ENCODE peak calls at places on chromosomes 2 and 18, in five cellular contexts. S is IMR-90, C is K562, T is SK-N-SH, D is GM12878. F is an unnamed sample.

GRCh38 chr2:115162454-115163293 is 720.2 kb downstream of the DPP10 start:
- DNase-seq in S (no peak), C (no peak), T (peak), D (no peak), F (no peak)

GRCh38 chr18:45168883-45169585 is 446.2 kb upstream of the SLC14A2 start:
- DNase-seq in S (peak), C (no peak), T (no peak), D (no peak), F (peak)

GRCh38 chr18:34322365-34323289 is 97.9 kb upstream of the NOL4 start:
- DNase-seq in S (peak), C (peak), T (peak), D (peak), F (peak)

GRCh38 chr2:99867690-99868089 is 274.7 kb downstream of the AFF3 start:
- DNase-seq in S (peak), C (peak), T (peak), D (no peak), F (no peak)

GRCh38 chr2:130845507-130846085 is 8.9 kb downstream of the ARHGEF4 start:
- DNase-seq in S (peak), C (no peak), T (no peak), D (no peak), F (no peak)

GRCh38 chr2:118197011-118197695 is 108.9 kb downstream of the INSIG2 start:
- DNase-seq in S (peak), C (peak), T (peak), D (no peak), F (peak)

GRCh38 chr2:178273787-178274360 is 79.6 kb downstream of the OSBPL6 start:
- DNase-seq in S (no peak), C (peak), T (no peak), D (no peak), F (no peak)

GRCh38 chr18:7382631-7383335 is 151.9 kb downstream of the LRRC30 start:
- DNase-seq in S (no peak), C (no peak), T (no peak), D (no peak), F (no peak)

GRCh38 chr2:23627236-23627990 is 242.4 kb downstream of the KLHL29 start:
- DNase-seq in S (no peak), C (no peak), T (no peak), D (no peak), F (no peak)

GRCh38 chr2:186751790-186752189 is 57.9 kb downstream of the FAM171B start:
- DNase-seq in S (no peak), C (no peak), T (no peak), D (peak), F (no peak)

GRCh38 chr2:216539791-216540241 is 41.2 kb downstream of the RPL37A start:
- DNase-seq in S (peak), C (no peak), T (peak), D (peak), F (peak)

GRCh38 chr2:148391324-148391723 is 253.2 kb upstream of the EPC2 start:
- DNase-seq in S (peak), C (no peak), T (no peak), D (no peak), F (no peak)

GRCh38 chr18:75216926-75217303 is 6.3 kb downstream of the TSHZ1 start:
- DNase-seq in S (no peak), C (no peak), T (no peak), D (no peak), F (no peak)
- TF ChIP-seq RCOR1 in S (no peak), C (no peak), T (no peak), D (no peak), F (no peak)

GRCh38 chr2:193101591-193101990 is 906.9 kb upstream of the TMEFF2 start:
- DNase-seq in S (no peak), C (no peak), T (no peak), D (no peak), F (no peak)

DNA sequence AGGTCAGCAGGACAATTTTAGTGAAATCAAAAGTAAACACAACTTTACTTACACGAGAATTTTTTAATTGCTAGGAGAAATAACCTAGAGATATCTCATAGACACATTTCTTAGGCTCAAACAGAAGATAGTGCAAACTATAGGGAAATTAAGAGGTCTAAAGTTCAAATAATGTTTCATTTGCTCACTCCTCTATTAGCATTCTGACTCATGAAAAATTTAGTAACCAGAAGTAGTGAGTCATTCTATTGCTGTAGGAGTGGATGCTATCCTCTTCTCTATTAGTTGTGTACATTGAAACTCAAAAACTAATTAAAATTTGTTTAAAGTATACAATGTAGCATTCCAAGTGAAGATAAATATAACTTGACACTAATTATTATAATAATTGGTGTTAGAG is 908.3 kb upstream of the TMEFF2 start:
- DNase-seq in S (no peak), C (no peak), T (no peak), D (no peak), F (peak)
- TF ChIP-seq RCOR1 in S (no peak), C (no peak), T (no peak), D (no peak), F (no peak)

DNA sequence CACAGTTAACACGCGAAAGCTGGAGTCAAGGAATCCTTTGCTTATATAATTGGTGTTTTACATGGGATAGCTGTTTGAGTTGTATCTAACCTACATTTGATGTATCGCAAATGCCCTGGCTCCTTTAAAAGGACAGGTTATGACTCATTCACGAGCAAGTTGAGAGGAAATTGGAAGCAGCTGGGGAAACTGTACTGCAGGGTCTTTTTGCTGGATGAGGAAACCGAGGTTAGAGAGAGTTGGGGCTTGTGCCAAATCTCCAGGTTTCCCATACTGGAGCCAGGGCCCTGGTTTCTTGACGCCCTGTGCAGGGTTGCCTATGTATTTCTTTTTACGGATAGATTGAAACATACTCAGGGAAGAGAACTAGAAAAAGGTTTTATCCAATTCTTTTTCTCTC is 60.0 kb upstream of the SPTBN1 start:
- DNase-seq in S (peak), C (no peak), T (no peak), D (no peak), F (no peak)
- TF ChIP-seq RCOR1 in S (no peak), C (no peak), T (no peak), D (no peak), F (no peak)

GRCh38 chr2:183079335-183079775 is 808 bp downstream of the DUSP19 start:
- DNase-seq in S (no peak), C (peak), T (no peak), D (no peak), F (no peak)

GRCh38 chr2:183078163-183078466 is 432 bp upstream of the DUSP19 start:
- DNase-seq in S (no peak), C (no peak), T (peak), D (no peak), F (no peak)

GRCh38 chr2:183078467-183079334 is at the start of gene DUSP19:
- DNase-seq in S (peak), C (peak), T (peak), D (peak), F (peak)

DNA sequence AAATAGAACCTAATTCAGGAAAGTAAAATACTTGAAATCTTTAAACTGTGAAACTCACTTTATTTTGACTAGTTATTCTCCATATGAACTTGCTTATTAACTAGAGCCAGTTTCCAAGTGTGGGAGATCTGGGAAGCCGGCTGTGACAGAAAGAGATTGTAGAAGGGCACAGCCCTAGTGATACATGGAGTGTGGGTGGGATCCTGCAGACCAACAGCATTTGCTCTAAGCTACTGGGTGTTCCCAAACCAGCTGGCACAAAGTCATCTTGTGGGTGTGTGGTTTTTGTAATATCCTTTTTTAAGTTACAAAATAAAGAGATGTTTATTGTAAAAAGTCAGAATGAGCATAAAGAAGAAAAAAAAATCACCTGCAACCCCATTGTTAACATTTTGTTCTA is 3.4 kb downstream of the DUSP19 start:
- DNase-seq in S (peak), C (no peak), T (no peak), D (no peak), F (no peak)
- TF ChIP-seq RCOR1 in S (no peak), C (no peak), T (no peak), D (no peak), F (no peak)

GRCh38 chr2:124066776-124067175 is 41.7 kb downstream of the CNTNAP5 start:
- DNase-seq in S (no peak), C (no peak), T (no peak), D (no peak), F (no peak)
- TF ChIP-seq RCOR1 in S (no peak), C (no peak), T (no peak), D (no peak), F (no peak)

DNA sequence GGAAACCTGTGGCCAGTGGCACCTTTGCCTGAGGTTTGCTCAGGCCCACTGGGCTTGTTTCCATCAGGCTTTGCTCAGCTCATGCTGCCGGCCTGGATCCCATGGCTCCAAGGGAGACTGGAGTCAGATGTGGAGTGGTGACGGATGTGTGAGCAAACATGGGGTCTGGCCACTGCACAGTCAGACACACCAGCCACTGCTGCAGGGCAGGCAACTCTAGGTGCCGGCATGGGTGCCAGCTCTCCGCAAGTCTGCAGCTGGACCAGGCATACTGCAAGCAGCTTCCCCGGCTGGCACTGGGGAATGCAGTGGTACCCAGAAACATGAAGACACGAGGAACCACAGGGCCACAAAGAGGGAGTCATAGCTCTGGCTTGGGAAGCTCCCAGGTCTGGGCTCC is 37.4 kb downstream of the TDRD15 start:
- DNase-seq in S (no peak), C (no peak), T (no peak), D (no peak), F (no peak)
- TF ChIP-seq RCOR1 in S (no peak), C (no peak), T (no peak), D (no peak), F (no peak)

GRCh38 chr18:57447154-57447621 is 12.0 kb downstream of the ONECUT2 start:
- DNase-seq in S (peak), C (peak), T (no peak), D (no peak), F (no peak)
- TF ChIP-seq RCOR1 in S (no peak), C (no peak), T (no peak), D (no peak), F (no peak)

DNA sequence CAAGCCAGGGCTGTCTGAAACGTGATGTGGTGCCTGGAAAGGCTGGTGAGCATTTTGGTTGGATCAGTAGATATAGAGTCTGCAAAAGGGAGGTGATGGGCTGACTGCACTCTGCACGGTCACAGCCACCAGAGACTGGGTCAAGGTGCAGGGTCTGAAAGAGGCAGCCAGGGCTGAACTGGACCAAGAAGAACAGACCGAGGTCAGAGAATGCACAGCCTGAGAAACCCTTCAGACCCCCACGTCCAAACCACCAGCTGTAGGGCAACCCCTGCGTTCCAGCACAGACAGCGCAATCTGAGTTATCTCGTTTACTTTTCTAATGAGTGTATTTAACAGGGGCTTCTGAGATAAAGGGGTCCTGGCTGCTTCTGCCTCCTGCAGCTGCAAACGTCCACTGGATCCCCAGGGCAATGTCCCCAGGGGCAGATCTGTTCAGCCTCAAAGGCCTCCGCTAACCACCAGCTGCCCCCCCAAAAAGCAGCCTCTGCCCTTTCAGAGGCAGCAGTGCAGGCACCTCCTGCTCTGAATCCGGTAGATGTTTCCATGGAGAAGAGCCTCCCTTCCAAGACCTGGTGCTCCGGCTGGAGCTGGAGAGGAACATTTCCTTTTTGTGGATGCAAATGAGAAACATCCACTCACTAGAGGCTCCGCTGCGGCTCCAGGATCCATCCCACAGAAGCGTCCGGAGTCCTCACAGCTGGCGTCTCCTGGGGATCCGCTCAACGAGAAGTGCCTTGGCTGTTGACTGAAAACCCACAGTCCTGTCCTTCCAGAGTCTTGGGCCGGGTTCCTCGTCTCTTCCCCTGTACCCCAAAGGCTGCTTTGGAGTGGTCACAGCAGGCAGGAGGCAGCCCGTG is 977 bp upstream of the KCNG2 start:
- DNase-seq in S (no peak), C (no peak), T (no peak), D (no peak), F (no peak)
- TF ChIP-seq RCOR1 in S (no peak), C (no peak), T (no peak), D (no peak), F (no peak)

DNA sequence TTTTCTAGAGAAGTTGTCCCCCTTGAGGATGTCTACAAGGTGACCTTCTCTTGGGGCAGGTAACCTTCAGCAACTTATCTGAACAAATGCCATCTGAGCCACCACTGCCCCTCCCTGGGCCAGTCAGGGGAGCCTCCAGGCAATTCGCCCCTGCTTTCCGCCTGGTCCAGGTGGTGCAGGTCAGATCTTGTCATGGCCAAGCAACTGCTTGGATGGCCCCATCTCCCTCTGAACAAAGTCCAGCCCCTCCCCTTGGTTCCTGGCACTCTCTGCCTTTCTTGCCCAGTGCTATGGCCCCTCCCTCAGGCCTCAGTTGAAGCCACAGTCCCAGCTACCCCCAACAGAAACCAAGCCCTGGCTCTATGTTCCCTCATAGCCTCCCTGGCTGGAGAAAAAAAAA is 138.7 kb downstream of the ALPK2 start:
- DNase-seq in S (no peak), C (no peak), T (no peak), D (no peak), F (no peak)
- TF ChIP-seq RCOR1 in S (no peak), C (no peak), T (no peak), D (no peak), F (no peak)

DNA sequence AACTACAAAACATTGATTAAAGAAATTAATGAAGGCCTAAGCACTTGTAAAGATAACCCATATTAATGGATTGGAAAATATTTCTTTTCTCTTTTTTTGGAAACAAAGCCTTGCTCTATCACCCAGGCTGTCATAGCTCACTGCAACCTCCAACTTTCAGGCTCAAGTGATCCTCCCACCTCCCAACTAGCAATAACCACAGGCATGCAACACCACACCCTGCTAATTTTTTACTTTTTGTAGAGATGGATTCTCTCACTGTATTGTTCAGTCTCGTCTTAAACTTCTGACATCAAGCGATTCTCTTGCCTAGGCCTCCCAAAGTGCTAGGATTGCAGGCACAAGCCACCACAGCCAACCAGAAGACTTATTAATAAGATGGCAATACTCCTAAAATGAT is 73.4 kb upstream of the NDUFV2 start:
- DNase-seq in S (no peak), C (no peak), T (no peak), D (no peak), F (no peak)
- TF ChIP-seq RCOR1 in S (no peak), C (no peak), T (no peak), D (no peak), F (no peak)

F was measured in A549.